ENCODE peak calls at places on chromosomes 12 and 14, in nine cellular contexts. J is spleen, A is mesendoderm, Z is adrenal gland, P is uterus, O is IMR-90, H is cardiac muscle cell, N is ovary, S is neural progenitor cell. R is an unnamed sample. For H3K4me1, the result is how much of the 10 kb centered on the place peaks cover.

GRCh38 chr12:34393086-34393820 is 371.0 kb downstream of the ALG10 start:
- DNase-seq in O (no peak), H (no peak), J (peak), Z (no peak), N (peak), P (no peak), S (no peak), A (no peak), R (no peak)

GRCh38 chr12:87975879-87976278 is 53.3 kb downstream of the C12orf50 start:
- DNase-seq in P (no peak), S (no peak), J (no peak), H (no peak), Z (no peak), O (no peak), N (no peak), A (no peak), R (no peak)

GRCh38 chr12:22018860-22019259 is 27.2 kb upstream of the CMAS start:
- DNase-seq in J (no peak), P (no peak), O (peak), Z (no peak), H (no peak), N (no peak), S (no peak), A (no peak), R (no peak)

GRCh38 chr12:102478416-102479098 is 1.8 kb downstream of the IGF1 start:
- DNase-seq in A (peak), H (peak), S (peak), J (no peak), Z (no peak), P (no peak), N (no peak), O (no peak), R (no peak)

GRCh38 chr14:21454843-21455550 is 926 bp downstream of the CHD8 start:
- DNase-seq in O (peak), J (no peak), A (peak), P (no peak), H (no peak), S (no peak), N (no peak), Z (no peak), R (no peak)

GRCh38 chr14:77133718-77134338 is 7.8 kb downstream of the ZDHHC22 start:
- DNase-seq in Z (peak), N (no peak), A (peak), O (peak), J (peak), H (peak), P (no peak), S (peak), R (no peak)

GRCh38 chr12:84842406-84843013 is 70.1 kb downstream of the SLC6A15 start:
- DNase-seq in N (no peak), O (peak), A (peak), P (no peak), Z (no peak), J (no peak), H (peak), S (peak), R (no peak)

GRCh38 chr14:34199585-34199984 is 248.7 kb upstream of the EGLN3 start:
- DNase-seq in P (no peak), J (no peak), N (no peak), Z (no peak), A (peak), O (peak), H (no peak), S (no peak), R (no peak)

GRCh38 chr12:90801776-90802175 is 153.2 kb downstream of the CCER1 start:
- DNase-seq in A (peak), O (peak), J (no peak), N (no peak), Z (no peak), H (no peak), P (no peak), S (no peak), R (no peak)

GRCh38 chr12:23342407-23342806 is 607.1 kb downstream of the SOX5 start:
- DNase-seq in A (no peak), N (no peak), Z (no peak), S (no peak), J (no peak), H (no peak), P (no peak), O (no peak), R (no peak)

GRCh38 chr12:68222336-68222735 is 3.3 kb downstream of the IL26 start:
- DNase-seq in H (no peak), A (peak), J (no peak), P (no peak), Z (no peak), O (peak), S (no peak), N (no peak), R (no peak)

GRCh38 chr12:103503546-103504480 is 8.0 kb upstream of the C12orf42 start:
- DNase-seq in S (peak), N (no peak), J (peak), A (peak), P (no peak), Z (peak), O (no peak), H (peak), R (peak)

GRCh38 chr12:52585001-52585400 is 11.4 kb upstream of the KRT74 start:
- DNase-seq in N (no peak), O (no peak), A (no peak), J (no peak), P (no peak), Z (no peak), S (no peak), H (no peak), R (no peak)

GRCh38 chr12:128790653-128791373 is 32.9 kb downstream of the SLC15A4 start:
- DNase-seq in P (no peak), S (no peak), N (no peak), O (no peak), A (no peak), H (no peak), Z (no peak), J (peak), R (no peak)

GRCh38 chr14:21204167-21205025 is 48.5 kb upstream of the OR5AU1 start:
- DNase-seq in O (no peak), N (no peak), S (no peak), J (no peak), A (no peak), H (no peak), P (no peak), Z (no peak), R (no peak)

GRCh38 chr14:71931492-71932228 is 569 bp upstream of the RGS6 start:
- DNase-seq in A (no peak), P (no peak), N (no peak), S (peak), H (peak), J (no peak), Z (no peak), O (no peak), R (no peak)

GRCh38 chr12:107251288-107251687 is 157.9 kb upstream of the CRY1 start:
- DNase-seq in H (no peak), J (no peak), O (no peak), N (no peak), P (no peak), A (no peak), S (no peak), Z (no peak), R (no peak)

GRCh38 chr14:95106966-95107365 is 50.4 kb downstream of the DICER1 start:
- DNase-seq in H (no peak), P (no peak), Z (no peak), N (no peak), A (no peak), S (no peak), J (no peak), O (peak), R (no peak)

GRCh38 chr14:32597771-32598170 is 268.7 kb downstream of the AKAP6 start:
- DNase-seq in Z (no peak), O (no peak), H (no peak), A (no peak), S (no peak), P (no peak), N (no peak), J (no peak), R (no peak)

GRCh38 chr12:52370906-52371608 is 3.8 kb upstream of the KRT85 start:
- DNase-seq in A (no peak), N (peak), J (peak), S (peak), O (peak), Z (peak), P (peak), H (no peak), R (no peak)

GRCh38 chr12:11829764-11830194 is 180.3 kb downstream of the ETV6 start:
- DNase-seq in H (peak), Z (no peak), S (no peak), P (no peak), O (no peak), N (peak), J (no peak), A (peak), R (no peak)

GRCh38 chr14:64185184-64185583 is 109.0 kb downstream of the ESR2 start:
- DNase-seq in Z (no peak), P (no peak), O (no peak), N (no peak), J (no peak), H (no peak), S (no peak), A (no peak), R (no peak)

GRCh38 chr12:49615725-49616124 is 7.6 kb upstream of the PRPF40B start:
- DNase-seq in O (peak), A (no peak), S (no peak), P (no peak), Z (no peak), N (no peak), H (no peak), J (no peak), R (no peak)

GRCh38 chr14:81727243-81727642 is 193.6 kb upstream of the SEL1L start:
- DNase-seq in O (no peak), Z (peak), N (no peak), P (no peak), H (no peak), S (no peak), A (no peak), J (no peak), R (no peak)

GRCh38 chr12:145369-145960 is 68.5 kb downstream of the SLC6A12 start:
- DNase-seq in N (no peak), J (no peak), P (no peak), A (no peak), H (no peak), S (no peak), O (no peak), Z (no peak), R (no peak)

GRCh38 chr12:29612912-29613311 is 115.4 kb upstream of the OVCH1 start:
- DNase-seq in O (no peak), S (no peak), P (no peak), A (no peak), N (no peak), H (no peak), Z (no peak), J (no peak), R (no peak)

GRCh38 chr12:12724421-12725085 is 7.4 kb downstream of the CDKN1B start:
- DNase-seq in N (no peak), J (peak), Z (peak), A (peak), P (no peak), O (no peak), H (no peak), S (peak), R (no peak)

GRCh38 chr12:18983854-18984253 is 145.7 kb upstream of the PLEKHA5 start:
- DNase-seq in J (no peak), N (no peak), H (no peak), S (no peak), A (no peak), Z (no peak), P (no peak), O (no peak), R (no peak)

GRCh38 chr14:99748529-99748928 is 44.7 kb upstream of the EML1 start:
- DNase-seq in O (no peak), H (no peak), S (no peak), N (no peak), A (no peak), J (no peak), P (no peak), Z (no peak), R (no peak)
- H3K4me1 ChIP-seq in O (under half), H (under half), S (under half), N (under half), A (under half), J (under half), P (under half), Z (under half), R (under half)

GRCh38 chr12:16763901-16764300 is 157.9 kb upstream of the LMO3 start:
- DNase-seq in J (no peak), N (no peak), Z (no peak), A (no peak), P (no peak), H (no peak), S (no peak), O (no peak), R (no peak)

DNA sequence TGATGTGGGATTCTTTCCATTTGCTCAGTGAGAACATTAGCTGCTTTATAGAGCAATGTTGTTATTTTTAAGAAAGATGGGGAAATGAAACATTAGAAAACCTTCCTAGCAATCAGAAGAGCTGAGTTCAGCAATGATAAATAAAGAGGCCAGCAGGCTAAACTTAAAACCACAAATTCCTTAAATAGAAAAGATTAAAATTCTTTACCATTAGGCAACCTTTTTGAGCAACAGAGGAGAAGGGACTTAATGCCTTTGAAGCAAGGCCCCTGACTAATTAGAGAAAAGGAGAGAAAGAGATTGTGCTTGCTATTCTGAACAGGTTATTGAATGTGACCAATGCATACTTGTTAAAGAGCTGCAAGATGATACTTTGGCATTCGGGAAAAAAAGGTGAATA is 160.8 kb upstream of the LMO3 start:
- DNase-seq in A (no peak), J (no peak), H (no peak), O (no peak), Z (no peak), N (no peak), S (peak), P (no peak), R (no peak)
- H3K4me3 ChIP-seq in A (no peak), J (no peak), H (no peak), O (no peak), Z (no peak), N (no peak), S (peak), P (no peak), R (no peak)

GRCh38 chr12:92122941-92123779 is 22.5 kb downstream of the BTG1 start:
- DNase-seq in S (no peak), J (no peak), Z (no peak), A (no peak), O (no peak), P (no peak), N (no peak), H (no peak), R (no peak)
- H3K27ac ChIP-seq in S (no peak), J (peak), Z (no peak), A (no peak), O (no peak), P (no peak), N (no peak), H (peak), R (no peak)

GRCh38 chr14:61472801-61473376 is 151.5 kb downstream of the PRKCH start:
- DNase-seq in A (no peak), N (no peak), O (peak), P (no peak), S (no peak), J (peak), Z (peak), H (no peak), R (peak)
- H3K4me1 ChIP-seq in A (under half), N (under half), O (under half), P (under half), S (under half), J (half or more), Z (half or more), H (half or more), R (half or more)

GRCh38 chr12:76206039-76206676 is 121.7 kb upstream of the NAP1L1 start:
- DNase-seq in A (no peak), Z (no peak), J (no peak), H (no peak), P (no peak), S (no peak), N (no peak), O (no peak), R (no peak)
- H3K4me3 ChIP-seq in A (no peak), Z (no peak), J (no peak), H (no peak), P (no peak), S (no peak), N (no peak), O (no peak), R (no peak)

GRCh38 chr12:7141351-7142005 is 11.3 kb downstream of the CLSTN3 start:
- DNase-seq in Z (no peak), J (peak), S (no peak), P (no peak), A (no peak), H (no peak), N (no peak), O (no peak), R (no peak)
- H3K27ac ChIP-seq in Z (no peak), J (no peak), S (no peak), P (no peak), A (no peak), H (no peak), N (no peak), O (no peak), R (no peak)

GRCh38 chr12:110741795-110742717 is 635 bp downstream of the PPP1CC start:
- DNase-seq in H (peak), S (peak), Z (peak), O (peak), A (peak), J (no peak), P (peak), N (no peak), R (no peak)

GRCh38 chr12:110737532-110737931 is 5.2 kb downstream of the PPP1CC start:
- DNase-seq in P (no peak), S (no peak), J (no peak), Z (no peak), O (no peak), A (peak), N (no peak), H (no peak), R (no peak)

GRCh38 chr12:110741371-110741770 is 1.3 kb downstream of the PPP1CC start:
- DNase-seq in O (no peak), S (no peak), A (no peak), P (no peak), N (no peak), J (no peak), Z (no peak), H (no peak), R (no peak)

GRCh38 chr12:110739488-110739887 is 3.2 kb downstream of the PPP1CC start:
- DNase-seq in H (no peak), O (no peak), Z (no peak), A (no peak), S (no peak), J (no peak), N (no peak), P (no peak), R (no peak)

DNA sequence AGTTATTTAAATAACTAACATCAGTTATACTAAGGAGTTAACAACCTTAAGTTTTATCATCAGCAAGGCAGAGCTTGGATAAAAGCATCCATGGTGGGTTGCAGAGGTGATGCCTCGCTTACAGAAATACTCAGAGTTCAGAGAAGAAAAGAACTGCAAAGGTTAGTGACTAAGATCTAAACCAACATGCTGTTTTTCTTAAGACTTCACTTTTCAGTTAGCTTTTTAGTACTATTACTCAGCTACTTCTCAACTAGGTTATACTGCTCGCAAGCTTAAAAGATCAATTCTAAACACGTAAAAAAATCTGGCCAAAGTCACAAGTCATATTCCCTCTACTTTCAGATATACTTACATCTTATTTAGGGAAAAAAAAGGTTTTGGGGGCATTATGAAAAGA is 2.8 kb downstream of the PPP1CC start:
- DNase-seq in S (no peak), O (peak), P (no peak), J (no peak), A (no peak), N (no peak), H (no peak), Z (no peak), R (no peak)
- H3K4me1 ChIP-seq in S (under half), O (under half), P (under half), J (under half), A (under half), N (under half), H (under half), Z (half or more), R (under half)

GRCh38 chr12:26188132-26188531 is 7.2 kb upstream of the SSPN start:
- DNase-seq in O (peak), J (no peak), N (no peak), S (no peak), H (no peak), Z (no peak), A (no peak), P (no peak), R (no peak)

GRCh38 chr12:26188641-26189040 is 6.7 kb upstream of the SSPN start:
- DNase-seq in Z (no peak), H (no peak), N (no peak), P (no peak), A (no peak), J (no peak), O (peak), S (no peak), R (no peak)

GRCh38 chr12:26187014-26187413 is 8.4 kb upstream of the SSPN start:
- DNase-seq in S (no peak), N (no peak), J (no peak), A (no peak), Z (no peak), O (no peak), P (no peak), H (no peak), R (no peak)

GRCh38 chr12:26187429-26187828 is 7.9 kb upstream of the SSPN start:
- DNase-seq in Z (no peak), A (peak), H (no peak), J (no peak), S (peak), O (no peak), P (no peak), N (no peak), R (no peak)

GRCh38 chr12:26185532-26186320 is 9.6 kb upstream of the SSPN start:
- DNase-seq in P (no peak), Z (no peak), S (no peak), O (no peak), A (peak), N (no peak), H (no peak), J (no peak), R (no peak)
- H3K4me3 ChIP-seq in P (no peak), Z (no peak), S (no peak), O (no peak), A (no peak), N (no peak), H (no peak), J (no peak), R (no peak)

GRCh38 chr12:117583677-117584076 is 222.3 kb upstream of the NOS1 start:
- DNase-seq in J (no peak), A (no peak), N (no peak), H (no peak), Z (no peak), O (no peak), P (no peak), S (no peak), R (no peak)

GRCh38 chr12:117580718-117581062 is 219.3 kb upstream of the NOS1 start:
- DNase-seq in A (peak), N (no peak), P (peak), S (peak), J (no peak), Z (peak), H (peak), O (no peak), R (no peak)

GRCh38 chr12:117579939-117580717 is 218.7 kb upstream of the NOS1 start:
- DNase-seq in P (no peak), N (no peak), O (no peak), A (no peak), H (no peak), J (no peak), Z (no peak), S (no peak), R (no peak)

GRCh38 chr12:117583092-117583491 is 221.7 kb upstream of the NOS1 start:
- DNase-seq in N (no peak), S (no peak), P (no peak), J (no peak), A (no peak), O (no peak), H (no peak), Z (no peak), R (no peak)

DNA sequence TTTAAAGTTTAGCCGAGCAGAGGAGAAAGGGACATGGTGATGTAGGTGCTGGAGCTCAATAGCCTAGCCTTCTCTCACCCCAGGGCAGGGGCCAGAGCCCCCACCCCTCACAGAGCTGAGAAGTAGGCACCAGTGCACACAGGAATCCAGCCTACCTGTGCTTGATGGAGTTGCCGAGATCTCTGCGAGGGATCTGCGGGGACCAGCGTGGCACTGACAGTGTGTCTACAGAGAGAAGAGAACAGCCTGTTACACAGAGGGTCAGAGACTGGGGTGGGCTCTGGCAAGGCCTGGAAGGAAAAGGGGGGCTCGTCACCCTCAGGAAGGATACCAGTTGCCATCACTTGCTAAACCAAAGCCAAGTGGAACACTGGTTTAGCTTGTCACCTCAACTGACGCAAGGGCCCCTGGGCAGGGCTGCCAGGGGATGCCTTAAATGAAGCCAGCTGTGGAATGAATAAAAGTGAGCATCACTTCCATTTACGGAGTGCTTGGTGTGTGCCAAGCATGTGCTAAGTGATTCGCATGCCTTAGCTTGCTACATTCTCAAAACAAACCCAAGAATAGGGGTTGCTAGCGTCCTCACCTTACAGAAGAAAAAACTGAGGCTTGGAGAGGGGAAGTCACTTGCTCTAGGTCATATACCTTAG is 220.8 kb upstream of the NOS1 start:
- DNase-seq in O (no peak), Z (no peak), J (no peak), H (no peak), S (no peak), A (no peak), N (no peak), P (no peak), R (no peak)
- H3K27ac ChIP-seq in O (no peak), Z (no peak), J (no peak), H (no peak), S (no peak), A (no peak), N (no peak), P (no peak), R (no peak)

R was measured in effector memory CD4-positive, alpha-beta T cell.